ENCODE peak calls at places on chromosomes 6 and 20, in eight cellular contexts. One of them, this sample, is unnamed.

GRCh38 chr6:132512638-132513632 is at the start of gene STX7:
- DNase-seq in OCI-LY7: peak; percentile 94
- DNase-seq in esophagus muscularis mucosa: peak; percentile 97
- DNase-seq in left ventricle myocardium inferior: peak; percentile 92
- DNase-seq in naive thymus-derived CD4-positive, alpha-beta T cell: peak; percentile 88
- DNase-seq in IMR-90: peak; percentile 81
- DNase-seq in pancreas: peak; percentile 95
- DNase-seq in fibroblast of pulmonary artery: peak; percentile 88
- DNase-seq in this sample: peak; percentile 95

GRCh38 chr6:21587925-21588811 is 5.4 kb upstream of the SOX4 start:
- DNase-seq in pancreas: peak; percentile 89
- DNase-seq in OCI-LY7: peak; percentile 60
- DNase-seq in esophagus muscularis mucosa: no peak
- DNase-seq in left ventricle myocardium inferior: peak; percentile 52
- DNase-seq in naive thymus-derived CD4-positive, alpha-beta T cell: peak; percentile 27
- DNase-seq in IMR-90: peak; percentile 44
- DNase-seq in fibroblast of pulmonary artery: peak; percentile 57
- DNase-seq in this sample: peak; percentile 83

GRCh38 chr6:42571611-42572342 is 7.9 kb downstream of the UBR2 start:
- DNase-seq in fibroblast of pulmonary artery: no peak
- DNase-seq in left ventricle myocardium inferior: no peak
- DNase-seq in esophagus muscularis mucosa: no peak
- DNase-seq in IMR-90: no peak
- DNase-seq in pancreas: no peak
- DNase-seq in naive thymus-derived CD4-positive, alpha-beta T cell: no peak
- DNase-seq in OCI-LY7: no peak
- DNase-seq in this sample: no peak

GRCh38 chr6:137727206-137727605 is 139.9 kb upstream of the TNFAIP3 start:
- DNase-seq in pancreas: no peak
- DNase-seq in OCI-LY7: no peak
- DNase-seq in esophagus muscularis mucosa: no peak
- DNase-seq in IMR-90: peak; percentile 42
- DNase-seq in left ventricle myocardium inferior: no peak
- DNase-seq in fibroblast of pulmonary artery: no peak
- DNase-seq in naive thymus-derived CD4-positive, alpha-beta T cell: no peak
- DNase-seq in this sample: no peak

GRCh38 chr20:3412600-3413392 is 5.3 kb upstream of the DNAAF9 start:
- DNase-seq in esophagus muscularis mucosa: no peak
- DNase-seq in fibroblast of pulmonary artery: no peak
- DNase-seq in IMR-90: no peak
- DNase-seq in OCI-LY7: no peak
- DNase-seq in naive thymus-derived CD4-positive, alpha-beta T cell: no peak
- DNase-seq in pancreas: no peak
- DNase-seq in left ventricle myocardium inferior: no peak
- DNase-seq in this sample: no peak

GRCh38 chr6:7129784-7130569 is 22.2 kb downstream of the RREB1 start:
- DNase-seq in IMR-90: peak; percentile 65
- DNase-seq in left ventricle myocardium inferior: no peak
- DNase-seq in naive thymus-derived CD4-positive, alpha-beta T cell: no peak
- DNase-seq in OCI-LY7: no peak
- DNase-seq in pancreas: peak; percentile 84
- DNase-seq in esophagus muscularis mucosa: no peak
- DNase-seq in fibroblast of pulmonary artery: no peak
- DNase-seq in this sample: no peak

GRCh38 chr20:12414446-12415274 is 497.0 kb downstream of the BTBD3 start:
- DNase-seq in IMR-90: no peak
- DNase-seq in fibroblast of pulmonary artery: peak; percentile 29
- DNase-seq in esophagus muscularis mucosa: no peak
- DNase-seq in pancreas: no peak
- DNase-seq in naive thymus-derived CD4-positive, alpha-beta T cell: no peak
- DNase-seq in left ventricle myocardium inferior: no peak
- DNase-seq in OCI-LY7: no peak
- DNase-seq in this sample: peak; percentile 25

GRCh38 chr6:134766497-134766896 is 183.4 kb downstream of the ALDH8A1 start:
- DNase-seq in esophagus muscularis mucosa: no peak
- DNase-seq in OCI-LY7: no peak
- DNase-seq in naive thymus-derived CD4-positive, alpha-beta T cell: no peak
- DNase-seq in IMR-90: no peak
- DNase-seq in left ventricle myocardium inferior: no peak
- DNase-seq in fibroblast of pulmonary artery: no peak
- DNase-seq in pancreas: no peak
- DNase-seq in this sample: no peak

GRCh38 chr20:44615876-44616603 is 33.7 kb downstream of the PKIG start:
- DNase-seq in OCI-LY7: peak; percentile 37
- DNase-seq in fibroblast of pulmonary artery: no peak
- DNase-seq in left ventricle myocardium inferior: peak; percentile 46
- DNase-seq in naive thymus-derived CD4-positive, alpha-beta T cell: no peak
- DNase-seq in pancreas: no peak
- DNase-seq in IMR-90: no peak
- DNase-seq in esophagus muscularis mucosa: no peak
- DNase-seq in this sample: peak; percentile 59

GRCh38 chr6:127190552-127190951 is 72.1 kb downstream of the RSPO3 start:
- DNase-seq in IMR-90: peak; percentile 61
- DNase-seq in naive thymus-derived CD4-positive, alpha-beta T cell: no peak
- DNase-seq in OCI-LY7: peak; percentile 24
- DNase-seq in left ventricle myocardium inferior: no peak
- DNase-seq in fibroblast of pulmonary artery: peak; percentile 80
- DNase-seq in pancreas: no peak
- DNase-seq in esophagus muscularis mucosa: no peak
- DNase-seq in this sample: no peak

GRCh38 chr6:48486876-48487275 is 375.9 kb upstream of the PTCHD4 start:
- DNase-seq in naive thymus-derived CD4-positive, alpha-beta T cell: no peak
- DNase-seq in esophagus muscularis mucosa: no peak
- DNase-seq in OCI-LY7: no peak
- DNase-seq in IMR-90: no peak
- DNase-seq in pancreas: no peak
- DNase-seq in left ventricle myocardium inferior: no peak
- DNase-seq in fibroblast of pulmonary artery: no peak
- DNase-seq in this sample: no peak

GRCh38 chr20:25546048-25546447 is 39.3 kb downstream of the NINL start:
- DNase-seq in esophagus muscularis mucosa: no peak
- DNase-seq in OCI-LY7: no peak
- DNase-seq in pancreas: no peak
- DNase-seq in naive thymus-derived CD4-positive, alpha-beta T cell: no peak
- DNase-seq in fibroblast of pulmonary artery: no peak
- DNase-seq in IMR-90: no peak
- DNase-seq in left ventricle myocardium inferior: no peak
- DNase-seq in this sample: no peak

DNA sequence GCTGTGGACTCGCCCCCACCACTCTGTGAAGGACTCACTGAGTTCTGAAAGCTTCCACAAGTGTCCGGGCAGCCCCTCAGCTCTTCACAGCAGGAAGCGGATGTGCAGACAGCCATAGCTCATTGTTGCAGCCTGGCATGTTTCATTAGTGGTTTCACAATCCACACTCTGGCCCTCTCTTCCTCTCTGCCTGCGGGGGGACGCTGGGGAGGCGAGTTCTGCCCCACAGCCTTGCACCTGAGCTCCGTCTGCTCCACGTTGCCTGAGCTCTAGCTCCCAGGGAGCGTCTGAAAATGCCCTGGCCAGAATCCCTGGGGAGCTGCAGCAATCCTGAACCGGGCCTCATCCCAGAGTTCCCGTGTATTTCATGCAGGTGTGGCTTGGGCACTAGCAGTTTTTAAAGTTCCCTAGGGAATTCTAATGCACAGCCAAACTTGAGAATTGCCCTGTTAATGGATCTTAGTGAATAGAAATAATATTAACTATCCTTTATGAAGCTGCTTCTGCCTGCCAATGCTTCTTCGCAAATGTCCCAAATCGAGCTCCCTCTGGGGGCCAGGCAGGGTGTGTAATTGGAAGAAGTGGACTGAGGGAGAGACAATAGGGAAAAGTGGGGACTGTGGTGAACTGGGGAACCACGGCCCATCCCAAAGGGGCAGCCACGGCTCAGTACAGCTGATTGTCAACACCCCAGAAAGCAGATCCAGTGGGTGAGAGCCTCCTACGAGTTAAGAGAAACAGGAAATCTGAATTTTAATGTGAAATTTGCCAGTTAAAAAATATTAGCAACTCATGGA is 51.5 kb downstream of the CTCFL start:
- DNase-seq in IMR-90: no peak
- DNase-seq in left ventricle myocardium inferior: no peak
- DNase-seq in naive thymus-derived CD4-positive, alpha-beta T cell: no peak
- DNase-seq in pancreas: peak; percentile 15
- DNase-seq in fibroblast of pulmonary artery: peak; percentile 29
- DNase-seq in esophagus muscularis mucosa: no peak
- DNase-seq in OCI-LY7: peak; percentile 93
- DNase-seq in this sample: peak; percentile 56
- H3K4me3 ChIP-seq in IMR-90: no peak overlapping the region
- H3K4me3 ChIP-seq in left ventricle myocardium inferior: no peak overlapping the region
- H3K4me3 ChIP-seq in naive thymus-derived CD4-positive, alpha-beta T cell: no peak overlapping the region
- H3K4me3 ChIP-seq in pancreas: no peak overlapping the region
- H3K4me3 ChIP-seq in fibroblast of pulmonary artery: no peak overlapping the region
- H3K4me3 ChIP-seq in esophagus muscularis mucosa: no peak overlapping the region
- H3K4me3 ChIP-seq in OCI-LY7: peak overlapping the region; percentile 59
- H3K4me3 ChIP-seq in this sample: no peak overlapping the region

DNA sequence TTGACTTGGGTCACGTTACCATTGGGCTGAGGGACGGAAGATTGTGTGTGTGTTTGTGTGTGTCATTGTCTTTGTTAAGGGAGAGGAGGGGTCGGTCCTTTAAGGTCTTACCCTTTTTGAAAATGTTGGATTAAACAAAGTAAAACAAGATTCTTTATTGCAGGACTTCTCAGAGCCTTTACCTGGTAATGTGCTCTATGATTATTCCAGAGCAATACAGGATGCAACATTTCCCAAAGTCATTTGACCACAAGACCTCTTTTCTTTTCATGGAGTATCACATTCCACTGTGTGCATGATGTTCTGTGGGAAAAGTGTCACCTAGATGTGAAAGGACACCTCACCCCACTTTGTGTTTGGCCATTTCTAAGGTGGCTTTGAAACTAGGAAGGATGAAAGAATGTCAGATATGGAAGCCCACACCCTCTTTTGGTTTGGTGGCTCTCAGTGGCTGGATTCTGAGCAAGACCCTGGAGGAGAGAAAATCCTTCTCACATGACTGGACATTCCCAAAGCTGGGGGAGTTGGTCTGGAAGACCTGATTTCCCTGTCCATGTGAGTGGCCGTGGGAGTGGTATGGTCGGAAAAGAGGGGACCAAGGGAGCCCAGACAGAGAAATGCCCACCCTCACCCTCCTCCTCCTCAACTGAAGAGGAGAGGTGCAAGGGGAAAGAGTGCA is 18.2 kb upstream of the ZNF831 start:
- DNase-seq in naive thymus-derived CD4-positive, alpha-beta T cell: no peak
- DNase-seq in IMR-90: no peak
- DNase-seq in left ventricle myocardium inferior: no peak
- DNase-seq in fibroblast of pulmonary artery: no peak
- DNase-seq in OCI-LY7: no peak
- DNase-seq in esophagus muscularis mucosa: no peak
- DNase-seq in pancreas: no peak
- DNase-seq in this sample: no peak
- H3K4me3 ChIP-seq in naive thymus-derived CD4-positive, alpha-beta T cell: peak overlapping the region; percentile 60
- H3K4me3 ChIP-seq in IMR-90: no peak overlapping the region
- H3K4me3 ChIP-seq in left ventricle myocardium inferior: no peak overlapping the region
- H3K4me3 ChIP-seq in fibroblast of pulmonary artery: no peak overlapping the region
- H3K4me3 ChIP-seq in OCI-LY7: no peak overlapping the region
- H3K4me3 ChIP-seq in esophagus muscularis mucosa: no peak overlapping the region
- H3K4me3 ChIP-seq in pancreas: no peak overlapping the region
- H3K4me3 ChIP-seq in this sample: no peak overlapping the region

GRCh38 chr6:55822005-55822404 is 53.4 kb downstream of the BMP5 start:
- DNase-seq in IMR-90: no peak
- DNase-seq in OCI-LY7: no peak
- DNase-seq in esophagus muscularis mucosa: no peak
- DNase-seq in left ventricle myocardium inferior: no peak
- DNase-seq in naive thymus-derived CD4-positive, alpha-beta T cell: no peak
- DNase-seq in fibroblast of pulmonary artery: no peak
- DNase-seq in pancreas: no peak
- DNase-seq in this sample: no peak

GRCh38 chr6:55819811-55820210 is 55.6 kb downstream of the BMP5 start:
- DNase-seq in esophagus muscularis mucosa: no peak
- DNase-seq in pancreas: no peak
- DNase-seq in left ventricle myocardium inferior: no peak
- DNase-seq in IMR-90: no peak
- DNase-seq in fibroblast of pulmonary artery: no peak
- DNase-seq in naive thymus-derived CD4-positive, alpha-beta T cell: no peak
- DNase-seq in OCI-LY7: no peak
- DNase-seq in this sample: no peak

GRCh38 chr6:55825402-55826051 is 49.9 kb downstream of the BMP5 start:
- DNase-seq in left ventricle myocardium inferior: no peak
- DNase-seq in OCI-LY7: no peak
- DNase-seq in pancreas: no peak
- DNase-seq in esophagus muscularis mucosa: no peak
- DNase-seq in naive thymus-derived CD4-positive, alpha-beta T cell: no peak
- DNase-seq in IMR-90: peak; percentile 78
- DNase-seq in fibroblast of pulmonary artery: peak; percentile 71
- DNase-seq in this sample: no peak

GRCh38 chr6:55820696-55821095 is 54.7 kb downstream of the BMP5 start:
- DNase-seq in naive thymus-derived CD4-positive, alpha-beta T cell: no peak
- DNase-seq in left ventricle myocardium inferior: no peak
- DNase-seq in pancreas: no peak
- DNase-seq in IMR-90: no peak
- DNase-seq in esophagus muscularis mucosa: no peak
- DNase-seq in fibroblast of pulmonary artery: no peak
- DNase-seq in OCI-LY7: no peak
- DNase-seq in this sample: no peak

GRCh38 chr6:55822815-55823214 is 52.6 kb downstream of the BMP5 start:
- DNase-seq in IMR-90: peak; percentile 43
- DNase-seq in fibroblast of pulmonary artery: peak; percentile 10
- DNase-seq in OCI-LY7: no peak
- DNase-seq in pancreas: no peak
- DNase-seq in naive thymus-derived CD4-positive, alpha-beta T cell: no peak
- DNase-seq in esophagus muscularis mucosa: no peak
- DNase-seq in left ventricle myocardium inferior: no peak
- DNase-seq in this sample: no peak
- H3K4me3 ChIP-seq in IMR-90: no peak overlapping the region
- H3K4me3 ChIP-seq in fibroblast of pulmonary artery: no peak overlapping the region
- H3K4me3 ChIP-seq in OCI-LY7: no peak overlapping the region
- H3K4me3 ChIP-seq in pancreas: no peak overlapping the region
- H3K4me3 ChIP-seq in naive thymus-derived CD4-positive, alpha-beta T cell: no peak overlapping the region
- H3K4me3 ChIP-seq in esophagus muscularis mucosa: no peak overlapping the region
- H3K4me3 ChIP-seq in left ventricle myocardium inferior: no peak overlapping the region
- H3K4me3 ChIP-seq in this sample: no peak overlapping the region

DNA sequence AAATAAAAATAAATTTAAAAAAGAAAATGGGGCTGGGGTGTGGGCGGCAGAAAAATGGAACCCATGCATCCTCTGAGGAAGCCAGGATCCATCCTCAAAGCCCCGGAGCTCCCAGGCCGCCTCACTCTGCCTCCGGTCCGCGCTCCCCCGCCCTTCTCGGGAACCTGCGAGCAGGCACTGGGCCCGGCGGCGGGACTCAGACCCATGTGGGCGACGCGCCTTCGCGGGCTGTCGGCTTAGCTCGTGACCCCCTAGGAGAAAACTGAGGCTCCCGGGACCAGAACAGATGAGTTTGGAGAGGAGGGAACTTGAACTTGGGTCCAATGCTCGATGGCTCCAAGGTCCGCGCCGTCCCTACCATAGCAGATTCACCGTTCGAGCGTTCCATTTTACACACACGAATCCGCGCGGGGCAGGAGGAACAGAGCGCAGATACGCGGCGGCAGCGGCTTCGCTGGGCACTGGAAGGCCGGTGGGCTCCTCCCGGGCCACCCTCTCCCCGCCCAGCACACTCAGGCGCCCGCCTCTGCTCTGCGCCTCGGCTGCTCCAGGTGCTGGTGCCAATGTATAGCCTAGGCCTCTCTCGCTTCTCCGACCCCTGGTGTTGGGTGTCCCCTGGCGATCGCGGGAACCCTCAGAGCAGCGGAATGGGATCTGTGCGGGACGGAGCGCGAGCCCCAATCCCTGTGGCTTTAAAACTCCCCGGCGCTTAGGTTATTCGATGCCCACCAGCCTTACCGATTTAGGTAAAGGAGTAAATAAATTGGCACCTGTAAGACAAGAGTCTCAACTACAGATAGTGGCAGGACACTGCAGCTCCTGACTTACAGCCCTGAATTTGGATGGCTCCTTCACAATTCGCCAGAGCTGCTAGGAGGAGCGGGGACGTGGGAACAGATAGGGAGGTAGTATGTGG is 39.2 kb downstream of the DPPA5 start:
- DNase-seq in esophagus muscularis mucosa: no peak
- DNase-seq in fibroblast of pulmonary artery: no peak
- DNase-seq in left ventricle myocardium inferior: no peak
- DNase-seq in OCI-LY7: no peak
- DNase-seq in pancreas: no peak
- DNase-seq in naive thymus-derived CD4-positive, alpha-beta T cell: no peak
- DNase-seq in IMR-90: no peak
- DNase-seq in this sample: no peak
- H3K4me3 ChIP-seq in esophagus muscularis mucosa: peak overlapping the region; percentile 33
- H3K4me3 ChIP-seq in fibroblast of pulmonary artery: peak overlapping the region; percentile 31
- H3K4me3 ChIP-seq in left ventricle myocardium inferior: peak overlapping the region; percentile 27
- H3K4me3 ChIP-seq in OCI-LY7: no peak overlapping the region
- H3K4me3 ChIP-seq in pancreas: no peak overlapping the region
- H3K4me3 ChIP-seq in naive thymus-derived CD4-positive, alpha-beta T cell: no peak overlapping the region
- H3K4me3 ChIP-seq in IMR-90: no peak overlapping the region
- H3K4me3 ChIP-seq in this sample: no peak overlapping the region